ENCODE peak calls at places on chromosome 18, in ten cellular contexts. One of them, this sample, is unnamed.
A peak's percentile ranks its signal among the peaks of the same experiment; 100 is the strongest.

GRCh38 chr18:51425475-51425874 is 228.0 kb upstream of the MEX3C start:
- DNase-seq in fibroblast of mammary gland: no peak
- DNase-seq in WERI-Rb-1: no peak
- DNase-seq in CD4-positive, alpha-beta memory T cell: no peak
- DNase-seq in CD8-positive, alpha-beta T cell: no peak
- DNase-seq in cardiac muscle cell: no peak
- DNase-seq in heart right ventricle: no peak
- DNase-seq in body of pancreas: no peak
- DNase-seq in cardiac fibroblast: no peak
- DNase-seq in aorta: no peak
- DNase-seq in this sample: no peak

GRCh38 chr18:22470511-22471181 is 52.9 kb upstream of the CTAGE1 start:
- DNase-seq in fibroblast of mammary gland: no peak
- DNase-seq in WERI-Rb-1: no peak
- DNase-seq in CD4-positive, alpha-beta memory T cell: no peak
- DNase-seq in CD8-positive, alpha-beta T cell: no peak
- DNase-seq in cardiac muscle cell: peak; percentile 62
- DNase-seq in heart right ventricle: peak; percentile 31
- DNase-seq in body of pancreas: peak; percentile 51
- DNase-seq in cardiac fibroblast: peak; percentile 81
- DNase-seq in aorta: peak; percentile 76
- DNase-seq in this sample: peak; percentile 64

GRCh38 chr18:49944681-49945080 is 131.3 kb upstream of the ACAA2 start:
- DNase-seq in fibroblast of mammary gland: peak; percentile 17
- DNase-seq in WERI-Rb-1: peak; percentile 86
- DNase-seq in CD4-positive, alpha-beta memory T cell: no peak
- DNase-seq in CD8-positive, alpha-beta T cell: no peak
- DNase-seq in cardiac muscle cell: peak; percentile 21
- DNase-seq in heart right ventricle: peak; percentile 22
- DNase-seq in body of pancreas: peak; percentile 26
- DNase-seq in cardiac fibroblast: peak; percentile 3
- DNase-seq in aorta: no peak
- DNase-seq in this sample: no peak

GRCh38 chr18:69898241-69898861 is 49.3 kb downstream of the CD226 start:
- DNase-seq in fibroblast of mammary gland: no peak
- DNase-seq in WERI-Rb-1: no peak
- DNase-seq in CD4-positive, alpha-beta memory T cell: peak; percentile 38
- DNase-seq in CD8-positive, alpha-beta T cell: peak; percentile 58
- DNase-seq in cardiac muscle cell: peak; percentile 8
- DNase-seq in heart right ventricle: no peak
- DNase-seq in body of pancreas: no peak
- DNase-seq in cardiac fibroblast: no peak
- DNase-seq in aorta: no peak
- DNase-seq in this sample: no peak

GRCh38 chr18:50218432-50219197 is 23.7 kb upstream of the MYO5B start:
- DNase-seq in fibroblast of mammary gland: peak; percentile 35
- DNase-seq in WERI-Rb-1: peak; percentile 79
- DNase-seq in CD4-positive, alpha-beta memory T cell: peak; percentile 29
- DNase-seq in CD8-positive, alpha-beta T cell: peak; percentile 52
- DNase-seq in cardiac muscle cell: peak; percentile 43
- DNase-seq in heart right ventricle: no peak
- DNase-seq in body of pancreas: peak; percentile 65
- DNase-seq in cardiac fibroblast: peak; percentile 37
- DNase-seq in aorta: no peak
- DNase-seq in this sample: peak; percentile 11

GRCh38 chr18:13564579-13564978 is 161.8 kb downstream of the FAM210A start:
- DNase-seq in fibroblast of mammary gland: no peak
- DNase-seq in WERI-Rb-1: no peak
- DNase-seq in CD4-positive, alpha-beta memory T cell: no peak
- DNase-seq in CD8-positive, alpha-beta T cell: no peak
- DNase-seq in cardiac muscle cell: no peak
- DNase-seq in heart right ventricle: peak; percentile 76
- DNase-seq in body of pancreas: no peak
- DNase-seq in cardiac fibroblast: no peak
- DNase-seq in aorta: no peak
- DNase-seq in this sample: no peak

GRCh38 chr18:46660955-46661749 is 4.1 kb upstream of the LOXHD1 start:
- DNase-seq in fibroblast of mammary gland: peak; percentile 23
- DNase-seq in WERI-Rb-1: peak; percentile 67
- DNase-seq in CD4-positive, alpha-beta memory T cell: no peak
- DNase-seq in CD8-positive, alpha-beta T cell: no peak
- DNase-seq in cardiac muscle cell: peak; percentile 54
- DNase-seq in heart right ventricle: no peak
- DNase-seq in body of pancreas: peak; percentile 25
- DNase-seq in cardiac fibroblast: peak; percentile 46
- DNase-seq in aorta: peak; percentile 55
- DNase-seq in this sample: peak; percentile 13

GRCh38 chr18:68418881-68419280 is 296.0 kb downstream of the TMX3 start:
- DNase-seq in fibroblast of mammary gland: peak; percentile 61
- DNase-seq in WERI-Rb-1: no peak
- DNase-seq in CD4-positive, alpha-beta memory T cell: no peak
- DNase-seq in CD8-positive, alpha-beta T cell: no peak
- DNase-seq in cardiac muscle cell: peak; percentile 64
- DNase-seq in heart right ventricle: no peak
- DNase-seq in body of pancreas: no peak
- DNase-seq in cardiac fibroblast: peak; percentile 54
- DNase-seq in aorta: no peak
- DNase-seq in this sample: peak; percentile 33

GRCh38 chr18:72866901-72867701 is 686 bp downstream of the NETO1 start:
- DNase-seq in fibroblast of mammary gland: no peak
- DNase-seq in WERI-Rb-1: peak; percentile 47
- DNase-seq in CD4-positive, alpha-beta memory T cell: no peak
- DNase-seq in CD8-positive, alpha-beta T cell: no peak
- DNase-seq in cardiac muscle cell: no peak
- DNase-seq in heart right ventricle: no peak
- DNase-seq in body of pancreas: no peak
- DNase-seq in cardiac fibroblast: no peak
- DNase-seq in aorta: no peak
- DNase-seq in this sample: peak; percentile 61

GRCh38 chr18:78892201-78892600 is 87.4 kb upstream of the SALL3 start:
- DNase-seq in fibroblast of mammary gland: no peak
- DNase-seq in WERI-Rb-1: no peak
- DNase-seq in CD4-positive, alpha-beta memory T cell: no peak
- DNase-seq in CD8-positive, alpha-beta T cell: no peak
- DNase-seq in cardiac muscle cell: no peak
- DNase-seq in heart right ventricle: no peak
- DNase-seq in body of pancreas: no peak
- DNase-seq in cardiac fibroblast: no peak
- DNase-seq in aorta: no peak
- DNase-seq in this sample: no peak

GRCh38 chr18:13378150-13378549 is 159.6 kb downstream of the LDLRAD4 start:
- DNase-seq in fibroblast of mammary gland: no peak
- DNase-seq in WERI-Rb-1: no peak
- DNase-seq in CD4-positive, alpha-beta memory T cell: peak; percentile 18
- DNase-seq in CD8-positive, alpha-beta T cell: peak; percentile 48
- DNase-seq in cardiac muscle cell: no peak
- DNase-seq in heart right ventricle: no peak
- DNase-seq in body of pancreas: no peak
- DNase-seq in cardiac fibroblast: no peak
- DNase-seq in aorta: no peak
- DNase-seq in this sample: no peak

GRCh38 chr18:74239567-74239966 is 52.2 kb downstream of the CYB5A start:
- DNase-seq in fibroblast of mammary gland: no peak
- DNase-seq in WERI-Rb-1: no peak
- DNase-seq in CD4-positive, alpha-beta memory T cell: no peak
- DNase-seq in CD8-positive, alpha-beta T cell: no peak
- DNase-seq in cardiac muscle cell: no peak
- DNase-seq in heart right ventricle: no peak
- DNase-seq in body of pancreas: no peak
- DNase-seq in cardiac fibroblast: no peak
- DNase-seq in aorta: no peak
- DNase-seq in this sample: no peak

GRCh38 chr18:66872277-66872676 is 268.4 kb upstream of the CDH19 start:
- DNase-seq in fibroblast of mammary gland: peak; percentile 1
- DNase-seq in WERI-Rb-1: no peak
- DNase-seq in CD4-positive, alpha-beta memory T cell: no peak
- DNase-seq in CD8-positive, alpha-beta T cell: no peak
- DNase-seq in cardiac muscle cell: peak; percentile 41
- DNase-seq in heart right ventricle: no peak
- DNase-seq in body of pancreas: no peak
- DNase-seq in cardiac fibroblast: peak; percentile 29
- DNase-seq in aorta: no peak
- DNase-seq in this sample: peak; percentile 14

GRCh38 chr18:27604583-27604982 is 419.5 kb upstream of the CHST9 start:
- DNase-seq in fibroblast of mammary gland: peak; percentile 5
- DNase-seq in WERI-Rb-1: no peak
- DNase-seq in CD4-positive, alpha-beta memory T cell: no peak
- DNase-seq in CD8-positive, alpha-beta T cell: no peak
- DNase-seq in cardiac muscle cell: peak; percentile 75
- DNase-seq in heart right ventricle: no peak
- DNase-seq in body of pancreas: no peak
- DNase-seq in cardiac fibroblast: peak; percentile 59
- DNase-seq in aorta: no peak
- DNase-seq in this sample: peak; percentile 69

GRCh38 chr18:56560992-56561391 is 77.4 kb downstream of the TXNL1 start:
- DNase-seq in fibroblast of mammary gland: no peak
- DNase-seq in WERI-Rb-1: no peak
- DNase-seq in CD4-positive, alpha-beta memory T cell: no peak
- DNase-seq in CD8-positive, alpha-beta T cell: no peak
- DNase-seq in cardiac muscle cell: no peak
- DNase-seq in heart right ventricle: no peak
- DNase-seq in body of pancreas: no peak
- DNase-seq in cardiac fibroblast: no peak
- DNase-seq in aorta: no peak
- DNase-seq in this sample: no peak

GRCh38 chr18:31860488-31860887 is 82.4 kb downstream of the TRAPPC8 start:
- DNase-seq in fibroblast of mammary gland: no peak
- DNase-seq in WERI-Rb-1: no peak
- DNase-seq in CD4-positive, alpha-beta memory T cell: no peak
- DNase-seq in CD8-positive, alpha-beta T cell: no peak
- DNase-seq in cardiac muscle cell: no peak
- DNase-seq in heart right ventricle: no peak
- DNase-seq in body of pancreas: no peak
- DNase-seq in cardiac fibroblast: no peak
- DNase-seq in aorta: no peak
- DNase-seq in this sample: no peak

GRCh38 chr18:75290737-75291358 is 80.3 kb downstream of the TSHZ1 start:
- DNase-seq in fibroblast of mammary gland: no peak
- DNase-seq in WERI-Rb-1: no peak
- DNase-seq in CD4-positive, alpha-beta memory T cell: no peak
- DNase-seq in CD8-positive, alpha-beta T cell: peak; percentile 9
- DNase-seq in cardiac muscle cell: no peak
- DNase-seq in heart right ventricle: no peak
- DNase-seq in body of pancreas: no peak
- DNase-seq in cardiac fibroblast: no peak
- DNase-seq in aorta: no peak
- DNase-seq in this sample: no peak

GRCh38 chr18:63981719-63982118 is 11.8 kb downstream of the SERPINB8 start:
- DNase-seq in fibroblast of mammary gland: no peak
- DNase-seq in WERI-Rb-1: no peak
- DNase-seq in CD4-positive, alpha-beta memory T cell: no peak
- DNase-seq in CD8-positive, alpha-beta T cell: no peak
- DNase-seq in cardiac muscle cell: no peak
- DNase-seq in heart right ventricle: no peak
- DNase-seq in body of pancreas: no peak
- DNase-seq in cardiac fibroblast: no peak
- DNase-seq in aorta: no peak
- DNase-seq in this sample: no peak

GRCh38 chr18:63980896-63981454 is 11.1 kb downstream of the SERPINB8 start:
- DNase-seq in fibroblast of mammary gland: no peak
- DNase-seq in WERI-Rb-1: no peak
- DNase-seq in CD4-positive, alpha-beta memory T cell: no peak
- DNase-seq in CD8-positive, alpha-beta T cell: no peak
- DNase-seq in cardiac muscle cell: no peak
- DNase-seq in heart right ventricle: no peak
- DNase-seq in body of pancreas: no peak
- DNase-seq in cardiac fibroblast: no peak
- DNase-seq in aorta: no peak
- DNase-seq in this sample: no peak

GRCh38 chr18:63980027-63980426 is 10.1 kb downstream of the SERPINB8 start:
- DNase-seq in fibroblast of mammary gland: no peak
- DNase-seq in WERI-Rb-1: no peak
- DNase-seq in CD4-positive, alpha-beta memory T cell: no peak
- DNase-seq in CD8-positive, alpha-beta T cell: no peak
- DNase-seq in cardiac muscle cell: no peak
- DNase-seq in heart right ventricle: no peak
- DNase-seq in body of pancreas: no peak
- DNase-seq in cardiac fibroblast: no peak
- DNase-seq in aorta: no peak
- DNase-seq in this sample: no peak

GRCh38 chr18:63977040-63977439 is 7.2 kb downstream of the SERPINB8 start:
- DNase-seq in fibroblast of mammary gland: no peak
- DNase-seq in WERI-Rb-1: no peak
- DNase-seq in CD4-positive, alpha-beta memory T cell: no peak
- DNase-seq in CD8-positive, alpha-beta T cell: no peak
- DNase-seq in cardiac muscle cell: no peak
- DNase-seq in heart right ventricle: no peak
- DNase-seq in body of pancreas: no peak
- DNase-seq in cardiac fibroblast: no peak
- DNase-seq in aorta: no peak
- DNase-seq in this sample: no peak

GRCh38 chr18:63979409-63979908 is 9.6 kb downstream of the SERPINB8 start:
- DNase-seq in fibroblast of mammary gland: peak; percentile 69
- DNase-seq in WERI-Rb-1: peak; percentile 56
- DNase-seq in CD4-positive, alpha-beta memory T cell: peak; percentile 38
- DNase-seq in CD8-positive, alpha-beta T cell: peak; percentile 54
- DNase-seq in cardiac muscle cell: peak; percentile 80
- DNase-seq in heart right ventricle: peak; percentile 50
- DNase-seq in body of pancreas: peak; percentile 66
- DNase-seq in cardiac fibroblast: peak; percentile 84
- DNase-seq in aorta: no peak
- DNase-seq in this sample: peak; percentile 90
- H3K4me3 ChIP-seq in fibroblast of mammary gland: peak overlapping the region; percentile 16
- H3K4me3 ChIP-seq in WERI-Rb-1: no peak overlapping the region
- H3K4me3 ChIP-seq in CD4-positive, alpha-beta memory T cell: no peak overlapping the region
- H3K4me3 ChIP-seq in CD8-positive, alpha-beta T cell: no peak overlapping the region
- H3K4me3 ChIP-seq in cardiac muscle cell: no peak overlapping the region
- H3K4me3 ChIP-seq in heart right ventricle: peak overlapping the region; percentile 38
- H3K4me3 ChIP-seq in body of pancreas: no peak overlapping the region
- H3K4me3 ChIP-seq in cardiac fibroblast: peak overlapping the region; percentile 11
- H3K4me3 ChIP-seq in aorta: peak overlapping the region; percentile 45
- H3K4me3 ChIP-seq in this sample: peak overlapping the region; percentile 75

GRCh38 chr18:12093520-12094257 is at the start of gene ANKRD62:
- DNase-seq in fibroblast of mammary gland: no peak
- DNase-seq in WERI-Rb-1: no peak
- DNase-seq in CD4-positive, alpha-beta memory T cell: no peak
- DNase-seq in CD8-positive, alpha-beta T cell: no peak
- DNase-seq in cardiac muscle cell: no peak
- DNase-seq in heart right ventricle: no peak
- DNase-seq in body of pancreas: no peak
- DNase-seq in cardiac fibroblast: no peak
- DNase-seq in aorta: no peak
- DNase-seq in this sample: no peak
- H3K4me3 ChIP-seq in fibroblast of mammary gland: no peak within 1 kb of the TSS
- H3K4me3 ChIP-seq in WERI-Rb-1: no peak within 1 kb of the TSS
- H3K4me3 ChIP-seq in CD4-positive, alpha-beta memory T cell: no peak within 1 kb of the TSS
- H3K4me3 ChIP-seq in CD8-positive, alpha-beta T cell: no peak within 1 kb of the TSS
- H3K4me3 ChIP-seq in cardiac muscle cell: no peak within 1 kb of the TSS
- H3K4me3 ChIP-seq in heart right ventricle: no peak within 1 kb of the TSS
- H3K4me3 ChIP-seq in body of pancreas: no peak within 1 kb of the TSS
- H3K4me3 ChIP-seq in cardiac fibroblast: no peak within 1 kb of the TSS
- H3K4me3 ChIP-seq in aorta: no peak within 1 kb of the TSS
- H3K4me3 ChIP-seq in this sample: no peak within 1 kb of the TSS

GRCh38 chr18:36064027-36064808 is 3.1 kb downstream of the RPRD1A start:
- DNase-seq in fibroblast of mammary gland: no peak
- DNase-seq in WERI-Rb-1: no peak
- DNase-seq in CD4-positive, alpha-beta memory T cell: no peak
- DNase-seq in CD8-positive, alpha-beta T cell: no peak
- DNase-seq in cardiac muscle cell: no peak
- DNase-seq in heart right ventricle: no peak
- DNase-seq in body of pancreas: no peak
- DNase-seq in cardiac fibroblast: no peak
- DNase-seq in aorta: no peak
- DNase-seq in this sample: no peak
- H3K4me3 ChIP-seq in fibroblast of mammary gland: no peak overlapping the region
- H3K4me3 ChIP-seq in WERI-Rb-1: no peak overlapping the region
- H3K4me3 ChIP-seq in CD4-positive, alpha-beta memory T cell: no peak overlapping the region
- H3K4me3 ChIP-seq in CD8-positive, alpha-beta T cell: no peak overlapping the region
- H3K4me3 ChIP-seq in cardiac muscle cell: no peak overlapping the region
- H3K4me3 ChIP-seq in heart right ventricle: no peak overlapping the region
- H3K4me3 ChIP-seq in body of pancreas: no peak overlapping the region
- H3K4me3 ChIP-seq in cardiac fibroblast: no peak overlapping the region
- H3K4me3 ChIP-seq in aorta: no peak overlapping the region
- H3K4me3 ChIP-seq in this sample: no peak overlapping the region

GRCh38 chr18:23619388-23619873 is 33.1 kb upstream of the NPC1 start:
- DNase-seq in fibroblast of mammary gland: peak; percentile 55
- DNase-seq in WERI-Rb-1: peak; percentile 19
- DNase-seq in CD4-positive, alpha-beta memory T cell: peak; percentile 5
- DNase-seq in CD8-positive, alpha-beta T cell: no peak
- DNase-seq in cardiac muscle cell: peak; percentile 43
- DNase-seq in heart right ventricle: no peak
- DNase-seq in body of pancreas: peak; percentile 29
- DNase-seq in cardiac fibroblast: peak; percentile 28
- DNase-seq in aorta: peak; percentile 75
- DNase-seq in this sample: peak; percentile 36
- H3K4me3 ChIP-seq in fibroblast of mammary gland: peak overlapping the region; percentile 44
- H3K4me3 ChIP-seq in WERI-Rb-1: peak overlapping the region; percentile 72
- H3K4me3 ChIP-seq in CD4-positive, alpha-beta memory T cell: no peak overlapping the region
- H3K4me3 ChIP-seq in CD8-positive, alpha-beta T cell: peak overlapping the region; percentile 26
- H3K4me3 ChIP-seq in cardiac muscle cell: peak overlapping the region; percentile 14
- H3K4me3 ChIP-seq in heart right ventricle: peak overlapping the region; percentile 59
- H3K4me3 ChIP-seq in body of pancreas: no peak overlapping the region
- H3K4me3 ChIP-seq in cardiac fibroblast: peak overlapping the region; percentile 52
- H3K4me3 ChIP-seq in aorta: no peak overlapping the region
- H3K4me3 ChIP-seq in this sample: peak overlapping the region; percentile 79